ENCODE peak calls at places on chromosome 20, in four cellular contexts. Q, A, S and Y are unnamed samples.

GRCh38 chr20:31710423-31711250 is 12.0 kb downstream of the BCL2L1 start:
- DNase-seq in Q (no peak), A (no peak), S (no peak), Y (no peak)

GRCh38 chr20:23136893-23137745 is 51.0 kb upstream of the CD93 start:
- DNase-seq in Q (no peak), A (peak; percentile 75), S (no peak), Y (no peak)

GRCh38 chr20:341682-342081 is 5.2 kb upstream of the NRSN2 start:
- DNase-seq in Q (no peak), A (no peak), S (peak; percentile 74), Y (no peak)

GRCh38 chr20:36777152-36777551 is 3.6 kb upstream of the DSN1 start:
- DNase-seq in Q (no peak), A (peak; percentile 47), S (no peak), Y (no peak)

GRCh38 chr20:20482453-20482852 is 114.5 kb downstream of the INSM1 start:
- DNase-seq in Q (no peak), A (no peak), S (peak; percentile 12), Y (no peak)

GRCh38 chr20:35489717-35490116 is 34.3 kb downstream of the CEP250 start:
- DNase-seq in Q (no peak), A (no peak), S (no peak), Y (no peak)

GRCh38 chr20:35502352-35502751 is 27.1 kb downstream of the C20orf173 start:
- DNase-seq in Q (no peak), A (no peak), S (no peak), Y (no peak)

GRCh38 chr20:36113015-36113414 is 41.5 kb upstream of the EPB41L1 start:
- DNase-seq in Q (no peak), A (no peak), S (no peak), Y (no peak)

GRCh38 chr20:21102691-21103311 is 3.4 kb downstream of the LINC00237 start:
- DNase-seq in Q (peak; percentile 72), A (no peak), S (no peak), Y (no peak)

GRCh38 chr20:53157443-53158408 is 185.6 kb downstream of the TSHZ2 start:
- DNase-seq in Q (peak; percentile 83), A (peak; percentile 59), S (peak; percentile 72), Y (peak; percentile 37)

GRCh38 chr20:47057661-47058060 is 163.0 kb downstream of the EYA2 start:
- DNase-seq in Q (no peak), A (no peak), S (no peak), Y (no peak)

GRCh38 chr20:51577432-51578144 is 35.1 kb upstream of the NFATC2 start:
- DNase-seq in Q (no peak), A (no peak), S (no peak), Y (no peak)

GRCh38 chr20:35263609-35264223 is 14.2 kb downstream of the MMP24OS start:
- DNase-seq in Q (no peak), A (no peak), S (peak; percentile 45), Y (peak; percentile 89)

GRCh38 chr20:47262365-47263013 is 94.0 kb downstream of the ZMYND8 start:
- DNase-seq in Q (no peak), A (no peak), S (no peak), Y (no peak)

GRCh38 chr20:4929686-4930397 is 71.5 kb downstream of the SLC23A2 start:
- DNase-seq in Q (no peak), A (no peak), S (no peak), Y (no peak)

GRCh38 chr20:50192364-50193168 is 1.9 kb downstream of the CEBPB start:
- DNase-seq in Q (peak; percentile 73), A (peak; percentile 58), S (peak; percentile 92), Y (peak; percentile 87)

GRCh38 chr20:37384683-37385174 is 38.8 kb downstream of the SRC start:
- DNase-seq in Q (peak; percentile 82), A (peak; percentile 89), S (no peak), Y (peak; percentile 47)

GRCh38 chr20:36573798-36574277 is 441 bp downstream of the TGIF2 start:
- DNase-seq in Q (no peak), A (peak; percentile 70), S (peak; percentile 48), Y (no peak)

GRCh38 chr20:35991142-35991771 is 22.9 kb downstream of the CNBD2 start:
- DNase-seq in Q (peak; percentile 36), A (peak; percentile 50), S (peak; percentile 35), Y (peak; percentile 79)

GRCh38 chr20:57653910-57654309 is 33.7 kb upstream of the ZBP1 start:
- DNase-seq in Q (no peak), A (no peak), S (no peak), Y (peak; percentile 6)

GRCh38 chr20:34736106-34736505 is 32.0 kb downstream of the TP53INP2 start:
- DNase-seq in Q (no peak), A (no peak), S (no peak), Y (no peak)

GRCh38 chr20:37850724-37851123 is 52.2 kb upstream of the VSTM2L start:
- DNase-seq in Q (no peak), A (peak; percentile 42), S (no peak), Y (no peak)

GRCh38 chr20:14761903-14762302 is 424.5 kb upstream of the FLRT3 start:
- DNase-seq in Q (no peak), A (no peak), S (no peak), Y (no peak)

GRCh38 chr20:19783966-19784401 is 25.9 kb downstream of the RIN2 start:
- DNase-seq in Q (no peak), A (no peak), S (peak; percentile 49), Y (peak; percentile 76)

GRCh38 chr20:25040438-25040831 is 17.5 kb downstream of the ACSS1 start:
- DNase-seq in Q (no peak), A (no peak), S (no peak), Y (no peak)

GRCh38 chr20:26209171-26209941 is 512.7 kb upstream of the ZNF337 start:
- DNase-seq in Q (peak; percentile 37), A (no peak), S (no peak), Y (no peak)
- TF ChIP-seq NR3C1 in Q (no peak), A (no peak), S (no peak), Y (no peak)

GRCh38 chr20:59222982-59223610 is 59.5 kb downstream of the ZNF831 start:
- DNase-seq in Q (peak; percentile 29), A (no peak), S (no peak), Y (peak; percentile 32)

GRCh38 chr20:59221881-59222238 is 58.2 kb downstream of the ZNF831 start:
- DNase-seq in Q (no peak), A (no peak), S (no peak), Y (no peak)

GRCh38 chr20:59222239-59222981 is 58.8 kb downstream of the ZNF831 start:
- DNase-seq in Q (peak; percentile 93), A (peak; percentile 85), S (peak; percentile 55), Y (peak; percentile 77)

GRCh38 chr20:59220161-59220560 is 56.5 kb downstream of the ZNF831 start:
- DNase-seq in Q (no peak), A (no peak), S (no peak), Y (no peak)

DNA sequence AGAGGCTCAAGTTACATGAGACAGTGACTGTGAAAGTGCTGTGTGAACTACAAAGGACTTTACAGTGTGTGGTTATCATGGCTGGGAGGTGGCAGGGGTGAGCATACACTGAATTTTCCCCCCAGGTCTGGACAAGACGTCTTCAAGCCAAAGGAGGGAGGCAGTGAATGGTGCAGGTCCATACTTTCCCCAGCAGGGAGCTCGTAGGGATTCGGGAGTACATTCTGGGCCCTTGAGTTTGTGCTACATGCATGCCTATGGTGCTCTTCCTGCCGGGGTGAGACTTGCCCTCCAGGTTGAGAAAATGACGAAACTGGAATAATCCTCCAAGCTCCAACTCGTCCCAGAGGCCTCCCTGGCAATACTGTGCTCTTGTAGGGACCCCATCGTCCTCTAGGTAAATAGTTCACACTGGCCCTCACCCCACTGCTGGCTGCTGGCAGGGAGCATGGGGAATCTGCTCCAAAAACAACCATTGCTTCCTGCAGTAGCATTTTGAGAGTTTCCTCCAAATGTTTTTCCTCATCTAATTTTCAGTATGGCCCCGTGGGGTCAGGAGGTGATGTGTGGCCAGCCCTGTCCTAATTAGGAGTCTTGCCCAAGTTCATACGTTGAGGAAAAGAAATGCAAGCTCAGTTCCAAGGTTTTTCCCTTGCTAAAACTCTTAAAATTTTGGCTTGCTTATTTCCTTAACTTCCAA is 57.6 kb downstream of the ZNF831 start:
- DNase-seq in Q (no peak), A (no peak), S (peak; percentile 13), Y (peak; percentile 27)
- TF ChIP-seq NR3C1 in Q (no peak), A (no peak), S (no peak), Y (no peak)

GRCh38 chr20:39553120-39553519 is 591.0 kb downstream of the DHX35 start:
- DNase-seq in Q (no peak), A (no peak), S (no peak), Y (no peak)

GRCh38 chr20:39547546-39548410 is 585.6 kb downstream of the DHX35 start:
- DNase-seq in Q (no peak), A (no peak), S (no peak), Y (no peak)
- TF ChIP-seq NR3C1 in Q (no peak), A (no peak), S (no peak), Y (no peak)

DNA sequence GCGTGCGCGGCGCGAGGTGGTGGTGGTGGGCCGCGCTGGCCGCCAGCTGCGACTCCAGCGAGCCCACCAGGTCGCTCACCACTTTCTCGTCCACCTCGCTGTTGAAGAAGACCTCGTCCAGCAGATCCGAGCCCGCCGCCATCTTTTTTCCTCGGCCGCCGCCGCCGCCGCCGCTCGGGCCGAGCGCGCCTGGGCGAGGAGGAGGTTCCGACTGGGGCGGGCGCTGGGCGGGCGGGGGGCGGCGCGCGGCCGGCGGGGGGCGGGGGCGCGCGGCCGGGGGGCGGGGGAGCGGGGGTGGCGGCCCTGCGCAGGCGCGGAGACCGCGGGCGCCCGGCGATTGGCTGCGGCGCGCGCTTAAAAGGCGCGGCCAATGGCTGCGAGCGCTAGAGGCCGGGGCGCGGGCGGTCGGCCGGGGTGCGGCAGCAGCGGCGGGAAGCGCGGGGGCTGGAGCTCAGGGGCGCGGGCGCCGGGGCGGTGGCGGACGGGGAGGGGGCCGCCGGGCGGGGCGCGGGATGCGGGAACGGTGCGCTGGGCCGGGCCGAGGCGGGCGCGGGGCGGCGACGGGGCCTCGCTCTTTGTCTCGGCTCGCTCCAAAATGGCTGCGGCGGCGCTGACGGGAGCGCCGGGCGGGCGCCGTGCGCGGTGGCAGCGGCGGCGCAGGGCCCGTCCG is at the start of gene TAF4:
- DNase-seq in Q (peak; percentile 70), A (peak; percentile 98), S (peak; percentile 59), Y (peak; percentile 85)
- TF ChIP-seq NR3C1 in Q (no peak), A (no peak), S (no peak), Y (no peak)